ENCODE peak calls at places on chromosomes 13 and 19, in nine cellular contexts. X is stomach, K is Peyer's patch, O is left lung, Z is GM12878, U is mammary epithelial cell, Q is heart left ventricle, V is tibial artery, S is ascending aorta. G is an unnamed sample. For H3K4me1, the result is how much of the 10 kb centered on the place peaks cover.

GRCh38 chr13:73938375-73939070 is 195.7 kb downstream of the KLF12 start:
- DNase-seq in X (no peak), K (no peak), O (no peak), Z (no peak), U (peak), Q (no peak), V (no peak), S (no peak), G (peak)

GRCh38 chr13:30030141-30030750 is 179.8 kb upstream of the UBL3 start:
- DNase-seq in X (no peak), K (no peak), O (no peak), Z (no peak), U (no peak), Q (no peak), V (no peak), S (no peak), G (no peak)

GRCh38 chr13:107018285-107018684 is 450.3 kb upstream of the ARGLU1 start:
- DNase-seq in X (no peak), K (no peak), O (no peak), Z (no peak), U (no peak), Q (no peak), V (no peak), S (no peak), G (no peak)

GRCh38 chr19:662962-663681 is at the start of gene RNF126:
- DNase-seq in X (peak), K (peak), O (peak), Z (no peak), U (peak), Q (peak), V (peak), S (peak), G (no peak)

GRCh38 chr13:98171806-98172569 is 5.1 kb downstream of the RNF113B start:
- DNase-seq in X (peak), K (no peak), O (no peak), Z (no peak), U (no peak), Q (peak), V (peak), S (no peak), G (no peak)

GRCh38 chr19:39137131-39137530 is 11.5 kb downstream of the PAK4 start:
- DNase-seq in X (no peak), K (no peak), O (peak), Z (no peak), U (no peak), Q (no peak), V (no peak), S (no peak), G (no peak)

GRCh38 chr19:7925171-7925837 is 631 bp downstream of the CTXN1 start:
- DNase-seq in X (peak), K (peak), O (peak), Z (no peak), U (no peak), Q (peak), V (peak), S (no peak), G (no peak)

GRCh38 chr13:49587311-49587847 is 2.0 kb upstream of the RCBTB1 start:
- DNase-seq in X (no peak), K (no peak), O (no peak), Z (no peak), U (peak), Q (no peak), V (no peak), S (no peak), G (peak)

GRCh38 chr13:102289606-102290005 is 112.2 kb downstream of the FGF14 start:
- DNase-seq in X (no peak), K (no peak), O (no peak), Z (no peak), U (peak), Q (no peak), V (no peak), S (no peak), G (peak)

GRCh38 chr19:741506-742131 is 9.3 kb upstream of the MISP start:
- DNase-seq in X (no peak), K (no peak), O (no peak), Z (no peak), U (no peak), Q (no peak), V (no peak), S (no peak), G (no peak)

GRCh38 chr19:54433697-54434096 is 15.3 kb upstream of the LENG8 start:
- DNase-seq in X (no peak), K (no peak), O (no peak), Z (no peak), U (no peak), Q (no peak), V (no peak), S (no peak), G (no peak)

GRCh38 chr19:31316201-31316951 is 32.9 kb downstream of the TSHZ3 start:
- DNase-seq in X (no peak), K (no peak), O (no peak), Z (no peak), U (no peak), Q (no peak), V (peak), S (no peak), G (no peak)

GRCh38 chr19:397941-398706 is 10.8 kb downstream of the C2CD4C start:
- DNase-seq in X (no peak), K (peak), O (peak), Z (no peak), U (no peak), Q (no peak), V (no peak), S (no peak), G (no peak)

GRCh38 chr19:6359517-6359916 is 1.8 kb upstream of the CLPP start:
- DNase-seq in X (no peak), K (no peak), O (no peak), Z (no peak), U (no peak), Q (no peak), V (no peak), S (no peak), G (no peak)

GRCh38 chr13:49643003-49643651 is 14.8 kb downstream of the ARL11 start:
- DNase-seq in X (no peak), K (no peak), O (no peak), Z (no peak), U (no peak), Q (no peak), V (no peak), S (no peak), G (no peak)

GRCh38 chr19:2391118-2391725 is 31.2 kb downstream of the TMPRSS9 start:
- DNase-seq in X (peak), K (no peak), O (no peak), Z (peak), U (peak), Q (no peak), V (no peak), S (no peak), G (peak)

GRCh38 chr13:26017932-26018690 is 33.7 kb downstream of the SHISA2 start:
- DNase-seq in X (no peak), K (no peak), O (no peak), Z (no peak), U (no peak), Q (no peak), V (no peak), S (no peak), G (no peak)
- H3K4me1 ChIP-seq in X (under half), K (under half), O (under half), Z (under half), U (under half), Q (under half), V (under half), S (under half), G (under half)

GRCh38 chr19:3455960-3456601 is 24.2 kb downstream of the SMIM24 start:
- DNase-seq in X (no peak), K (no peak), O (peak), Z (no peak), U (no peak), Q (no peak), V (no peak), S (no peak), G (no peak)
- H3K27ac ChIP-seq in X (peak), K (no peak), O (no peak), Z (no peak), U (no peak), Q (peak), V (peak), S (peak), G (no peak)

GRCh38 chr19:49409441-49410029 is 13.7 kb downstream of the PTH2 start:
- DNase-seq in X (no peak), K (no peak), O (no peak), Z (peak), U (no peak), Q (no peak), V (no peak), S (no peak), G (no peak)
- H3K4me1 ChIP-seq in X (under half), K (under half), O (under half), Z (under half), U (under half), Q (under half), V (under half), S (under half), G (under half)

DNA sequence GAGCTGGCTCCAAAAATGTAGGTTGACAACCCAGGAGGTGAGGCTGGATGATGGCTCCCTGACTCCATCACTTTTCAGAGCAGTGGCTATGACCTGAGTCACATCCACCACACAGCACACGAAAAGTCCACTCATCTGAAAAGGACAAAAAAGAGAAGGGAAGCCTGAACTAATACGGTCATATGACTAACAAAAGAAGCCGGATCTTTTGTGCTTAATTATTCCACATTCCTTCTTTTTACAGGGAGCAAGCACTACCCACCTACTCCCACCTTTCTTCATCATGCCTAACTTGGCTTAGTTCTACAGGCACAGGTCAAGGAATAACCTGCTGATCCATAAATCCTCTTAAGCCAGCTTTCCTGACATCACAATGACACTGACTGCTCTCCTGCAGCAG is 601.3 kb upstream of the MIR17HG start:
- DNase-seq in X (no peak), K (no peak), O (no peak), Z (no peak), U (no peak), Q (no peak), V (no peak), S (no peak), G (no peak)
- H3K27ac ChIP-seq in X (no peak), K (no peak), O (no peak), Z (no peak), U (no peak), Q (no peak), V (no peak), S (no peak), G (no peak)

DNA sequence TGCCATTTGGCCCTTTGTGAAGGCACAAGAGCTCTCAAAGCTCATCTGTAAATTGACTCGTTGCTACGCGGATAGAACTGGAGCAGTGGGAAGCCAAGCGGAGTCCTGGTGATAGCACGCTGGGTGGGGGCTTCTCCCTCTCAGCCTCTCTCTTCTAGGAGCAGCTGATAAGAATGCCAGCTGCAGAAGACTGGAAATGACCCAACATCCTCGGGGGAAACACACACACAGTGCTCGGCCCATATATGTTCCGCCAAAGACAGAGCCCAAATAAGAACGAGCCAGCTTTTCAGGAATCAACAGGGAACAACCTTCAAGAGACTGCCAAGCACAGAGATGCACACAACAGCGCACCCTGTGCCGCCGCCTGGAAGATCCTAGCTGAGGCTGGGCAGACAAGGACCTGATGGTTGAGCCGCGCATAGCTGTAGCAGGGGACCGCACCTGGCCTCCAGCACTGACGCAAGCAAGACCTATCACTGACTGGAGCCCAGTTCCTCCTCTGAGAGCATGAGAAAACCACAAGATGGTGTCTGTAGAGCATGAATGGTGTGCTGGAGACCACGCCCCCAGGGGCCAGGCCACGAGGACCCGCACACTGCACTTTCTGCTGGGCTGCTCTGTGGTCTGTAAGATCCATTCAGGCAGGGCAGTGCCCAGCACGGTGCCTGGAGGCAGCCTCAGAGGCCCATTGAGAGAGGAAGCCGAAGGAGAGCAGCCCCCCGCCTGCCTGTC is 16.0 kb upstream of the SLC35E1 start:
- DNase-seq in X (no peak), K (no peak), O (peak), Z (peak), U (peak), Q (no peak), V (no peak), S (no peak), G (no peak)
- H3K4me1 ChIP-seq in X (half or more), K (under half), O (half or more), Z (half or more), U (half or more), Q (half or more), V (under half), S (under half), G (under half)

GRCh38 chr13:80550856-80551532 is 210.1 kb upstream of the SPRY2 start:
- DNase-seq in X (no peak), K (no peak), O (no peak), Z (no peak), U (no peak), Q (no peak), V (no peak), S (no peak), G (no peak)

GRCh38 chr13:80555796-80556195 is 214.9 kb upstream of the SPRY2 start:
- DNase-seq in X (no peak), K (no peak), O (no peak), Z (no peak), U (no peak), Q (no peak), V (no peak), S (no peak), G (no peak)

GRCh38 chr13:80547885-80548284 is 207.0 kb upstream of the SPRY2 start:
- DNase-seq in X (no peak), K (no peak), O (no peak), Z (no peak), U (no peak), Q (peak), V (no peak), S (no peak), G (no peak)

GRCh38 chr13:80553041-80553440 is 212.1 kb upstream of the SPRY2 start:
- DNase-seq in X (no peak), K (no peak), O (no peak), Z (no peak), U (no peak), Q (no peak), V (no peak), S (no peak), G (no peak)

GRCh38 chr13:80551650-80552497 is 210.9 kb upstream of the SPRY2 start:
- DNase-seq in X (no peak), K (no peak), O (no peak), Z (no peak), U (no peak), Q (no peak), V (no peak), S (no peak), G (no peak)
- H3K27ac ChIP-seq in X (no peak), K (no peak), O (no peak), Z (no peak), U (no peak), Q (peak), V (no peak), S (peak), G (no peak)